ENCODE peak calls at places on chromosomes 3 and 15, in five cellular contexts. V is activated CD8-positive, alpha-beta T cell treated with anti-CD3 and anti-CD28 coated beads for 36 hours; D is H9; A is mesothelial cell of epicardium; R is gastrocnemius medialis. Y is an unnamed sample.

GRCh38 chr3:61181874-61182273 is 69.4 kb downstream of the FHIT start:
- DNase-seq in A (no peak), V (peak; percentile 51), D (no peak), R (no peak), Y (no peak)

GRCh38 chr3:89098964-89099585 is 8.3 kb upstream of the EPHA3 start:
- DNase-seq in V (peak; percentile 46), A (no peak), D (peak; percentile 64), R (no peak), Y (peak; percentile 36)

GRCh38 chr3:71070497-71071465 is 512.7 kb downstream of the FOXP1 start:
- DNase-seq in D (no peak), R (no peak), V (no peak), A (no peak), Y (no peak)

GRCh38 chr3:99503350-99503749 is 135.0 kb upstream of the COL8A1 start:
- DNase-seq in A (no peak), R (no peak), V (no peak), D (no peak), Y (no peak)

GRCh38 chr3:154323921-154324738 is at the start of gene DHX36:
- DNase-seq in R (peak; percentile 82), A (peak; percentile 80), V (peak; percentile 95), D (peak; percentile 93), Y (peak; percentile 87)

GRCh38 chr15:68817304-68818087 is 3.2 kb downstream of the ANP32A start:
- DNase-seq in R (peak; percentile 43), V (peak; percentile 80), D (no peak), A (peak; percentile 60), Y (peak; percentile 35)

GRCh38 chr15:87755226-87755625 is 501.3 kb downstream of the NTRK3 start:
- DNase-seq in R (no peak), A (no peak), D (no peak), V (no peak), Y (no peak)

GRCh38 chr15:95842576-95842975 is 487.9 kb upstream of the NR2F2 start:
- DNase-seq in A (no peak), V (no peak), R (no peak), D (no peak), Y (no peak)

DNA sequence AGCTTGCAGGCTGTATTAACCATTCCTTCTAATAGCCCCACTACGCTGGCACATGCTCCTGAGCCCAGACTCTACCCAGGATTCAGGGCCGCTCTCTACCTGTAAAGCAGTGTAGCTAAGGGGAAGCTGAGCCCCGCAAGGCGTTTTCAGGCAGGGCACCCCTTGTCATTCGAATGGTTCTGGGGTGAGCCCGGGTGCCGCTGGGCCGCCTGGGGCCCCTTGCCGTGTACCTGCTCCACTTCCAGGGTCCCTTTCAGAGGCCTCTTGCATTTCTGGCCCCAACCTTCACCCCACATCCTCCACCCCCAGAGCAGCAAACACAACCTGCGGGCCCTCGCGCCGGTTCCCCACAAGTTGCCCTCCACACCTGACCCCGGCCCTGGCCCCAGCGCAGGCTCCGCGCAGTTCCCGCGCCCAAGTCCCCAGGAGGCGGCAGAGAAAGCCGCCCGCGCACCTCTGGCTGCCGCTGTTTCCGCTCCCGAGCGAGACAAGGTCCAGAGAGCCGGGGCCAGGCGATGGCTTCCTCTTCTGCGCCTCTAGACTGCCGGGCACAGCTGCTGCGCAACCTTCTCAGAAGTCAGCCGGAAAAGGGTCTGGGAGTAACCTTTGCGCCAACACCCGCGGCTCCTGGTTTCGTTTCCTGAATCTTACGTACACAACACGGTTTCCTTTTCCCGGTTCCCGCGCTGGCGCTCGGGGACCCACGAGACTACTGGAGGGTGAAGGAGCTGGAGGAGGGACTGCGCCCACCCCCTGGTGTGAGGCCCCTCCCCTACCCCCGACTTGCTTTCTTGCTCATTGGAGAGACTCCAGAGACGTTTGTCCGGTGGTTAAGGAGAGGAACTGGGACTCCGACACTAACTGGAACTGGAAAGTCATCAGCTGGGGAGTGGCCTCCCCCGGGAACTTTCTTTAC is at the start of gene PLSCR1:
- DNase-seq in V (peak; percentile 89), R (peak; percentile 76), D (peak; percentile 94), A (peak; percentile 60), Y (peak; percentile 65)
- TF ChIP-seq CTCF in V (no peak), R (no peak), D (no peak), A (no peak), Y (no peak)

DNA sequence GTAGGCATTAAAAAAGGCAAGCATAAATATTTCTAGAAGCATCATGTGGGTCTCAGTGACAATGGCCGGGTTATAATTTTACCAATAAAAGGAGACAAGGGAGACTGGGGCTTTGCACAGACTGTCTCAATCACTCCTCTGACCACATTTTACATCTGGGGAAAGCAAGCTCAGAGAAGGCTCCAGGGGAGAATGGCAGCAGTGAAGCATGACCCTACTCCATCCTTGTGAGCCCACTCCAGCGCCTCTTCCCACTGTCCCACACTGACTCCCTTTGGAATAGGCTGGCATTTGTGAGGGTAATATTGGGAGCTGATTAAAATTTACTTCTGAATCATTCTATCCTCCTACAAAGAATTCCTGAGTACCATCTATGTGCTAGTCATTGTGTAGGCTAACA is 61.8 kb downstream of the SATB1 start:
- DNase-seq in V (no peak), A (no peak), D (no peak), R (no peak), Y (no peak)
- TF ChIP-seq CTCF in V (no peak), A (no peak), D (no peak), R (no peak), Y (no peak)

DNA sequence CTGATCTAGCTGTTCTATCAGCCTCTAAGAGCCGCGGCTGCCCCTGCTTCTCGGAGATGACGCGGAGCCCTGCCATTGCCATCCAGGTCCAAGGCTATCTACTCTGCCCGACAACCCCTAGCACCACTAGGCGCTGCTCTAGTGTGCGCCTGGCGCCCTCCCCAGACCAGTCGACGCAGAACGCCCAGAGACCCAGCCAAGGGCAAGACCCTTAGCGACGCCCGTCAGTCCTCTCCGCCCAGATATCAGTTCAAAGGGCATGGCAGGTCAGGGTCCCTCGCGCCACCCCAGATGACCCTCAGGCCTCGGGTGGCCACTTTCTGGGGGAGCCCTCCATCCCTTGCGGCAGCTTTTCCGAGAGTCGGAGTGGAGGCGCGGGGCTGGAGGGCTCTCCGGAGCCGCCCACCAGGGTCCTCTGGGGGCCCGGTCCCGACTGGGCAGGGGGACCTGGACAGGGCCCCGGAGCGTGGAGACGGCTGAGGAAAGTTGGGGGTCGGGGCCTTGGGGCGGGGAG is 371 bp upstream of the CLSTN2 start:
- DNase-seq in R (peak; percentile 19), A (no peak), V (peak; percentile 24), D (peak; percentile 91), Y (peak; percentile 53)
- TF ChIP-seq CTCF in R (no peak), A (no peak), V (no peak), D (peak; percentile 75), Y (peak; percentile 60)

DNA sequence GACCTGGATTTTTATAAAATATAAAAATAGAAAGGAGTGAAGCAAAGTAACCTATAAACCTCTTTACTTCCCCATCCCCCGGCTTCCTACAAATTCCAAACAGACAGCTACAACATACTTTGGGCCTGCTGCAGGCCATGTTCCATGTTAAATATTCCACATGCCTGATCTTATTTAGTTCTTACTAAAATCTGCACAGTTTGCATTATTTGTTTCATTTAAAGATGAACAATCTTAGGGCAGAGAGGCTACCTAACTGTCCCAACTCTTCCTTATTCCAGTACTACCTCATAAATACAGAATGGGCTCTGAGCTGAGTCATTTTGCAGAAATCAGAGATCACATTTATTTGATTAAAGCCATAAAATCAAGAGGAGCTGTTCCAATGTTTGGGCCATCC is 665.0 kb downstream of the PDCD6IP start:
- DNase-seq in A (no peak), V (no peak), R (no peak), D (no peak), Y (no peak)
- TF ChIP-seq CTCF in A (no peak), V (no peak), R (no peak), D (no peak), Y (no peak)

Y was measured in neural crest cell.